ENCODE peak calls at places on chromosomes 11 and 22, in six cellular contexts. One of them, this sample, is unnamed.

GRCh38 chr22:44671742-44672141 is 30.3 kb upstream of the PRR5 start:
- DNase-seq in left colon: no peak
- DNase-seq in CD8-positive, alpha-beta memory T cell: no peak
- DNase-seq in iris pigment epithelial cell: peak
- DNase-seq in left kidney: no peak
- DNase-seq in substantia nigra: no peak
- DNase-seq in this sample: no peak

GRCh38 chr11:10659339-10660216 is 34.0 kb downstream of the IRAG1 start:
- DNase-seq in CD8-positive, alpha-beta memory T cell: no peak
- DNase-seq in iris pigment epithelial cell: peak
- DNase-seq in left colon: peak
- DNase-seq in left kidney: peak
- DNase-seq in substantia nigra: no peak
- DNase-seq in this sample: no peak

GRCh38 chr11:115701284-115701875 is 197.2 kb upstream of the CADM1 start:
- DNase-seq in iris pigment epithelial cell: no peak
- DNase-seq in substantia nigra: no peak
- DNase-seq in left kidney: peak
- DNase-seq in CD8-positive, alpha-beta memory T cell: no peak
- DNase-seq in left colon: no peak
- DNase-seq in this sample: no peak

GRCh38 chr22:26548984-26549383 is 36.7 kb upstream of the TFIP11 start:
- DNase-seq in substantia nigra: no peak
- DNase-seq in left colon: no peak
- DNase-seq in iris pigment epithelial cell: no peak
- DNase-seq in CD8-positive, alpha-beta memory T cell: no peak
- DNase-seq in left kidney: no peak
- DNase-seq in this sample: no peak

GRCh38 chr11:61460474-61460881 is 30.6 kb downstream of the SDHAF2 start:
- DNase-seq in left kidney: no peak
- DNase-seq in left colon: peak
- DNase-seq in iris pigment epithelial cell: no peak
- DNase-seq in CD8-positive, alpha-beta memory T cell: no peak
- DNase-seq in substantia nigra: no peak
- DNase-seq in this sample: peak

GRCh38 chr11:61542024-61542461 is 33.5 kb downstream of the LRRC10B start:
- DNase-seq in iris pigment epithelial cell: no peak
- DNase-seq in left colon: no peak
- DNase-seq in substantia nigra: no peak
- DNase-seq in CD8-positive, alpha-beta memory T cell: no peak
- DNase-seq in left kidney: no peak
- DNase-seq in this sample: no peak

GRCh38 chr11:85718991-85719807 is 33.2 kb upstream of the CCDC89 start:
- DNase-seq in left colon: no peak
- DNase-seq in left kidney: peak
- DNase-seq in substantia nigra: peak
- DNase-seq in iris pigment epithelial cell: peak
- DNase-seq in CD8-positive, alpha-beta memory T cell: no peak
- DNase-seq in this sample: peak

GRCh38 chr11:118956847-118957469 is 860 bp downstream of the UPK2 start:
- DNase-seq in left colon: no peak
- DNase-seq in left kidney: no peak
- DNase-seq in iris pigment epithelial cell: no peak
- DNase-seq in substantia nigra: no peak
- DNase-seq in CD8-positive, alpha-beta memory T cell: no peak
- DNase-seq in this sample: no peak

GRCh38 chr22:17970205-17970708 is 54.1 kb downstream of the MICAL3 start:
- DNase-seq in CD8-positive, alpha-beta memory T cell: no peak
- DNase-seq in left kidney: peak
- DNase-seq in iris pigment epithelial cell: peak
- DNase-seq in left colon: no peak
- DNase-seq in substantia nigra: no peak
- DNase-seq in this sample: no peak

GRCh38 chr11:48154162-48154561 is 62.4 kb upstream of the OR4B1 start:
- DNase-seq in iris pigment epithelial cell: peak
- DNase-seq in CD8-positive, alpha-beta memory T cell: no peak
- DNase-seq in substantia nigra: no peak
- DNase-seq in left kidney: no peak
- DNase-seq in left colon: no peak
- DNase-seq in this sample: no peak

GRCh38 chr22:26846645-26847044 is 189.3 kb downstream of the MIAT start:
- DNase-seq in left colon: no peak
- DNase-seq in iris pigment epithelial cell: peak
- DNase-seq in left kidney: no peak
- DNase-seq in substantia nigra: no peak
- DNase-seq in CD8-positive, alpha-beta memory T cell: no peak
- DNase-seq in this sample: no peak

GRCh38 chr22:31130873-31131272 is 8.1 kb downstream of the INPP5J start:
- DNase-seq in substantia nigra: no peak
- DNase-seq in CD8-positive, alpha-beta memory T cell: no peak
- DNase-seq in left colon: no peak
- DNase-seq in iris pigment epithelial cell: no peak
- DNase-seq in left kidney: no peak
- DNase-seq in this sample: no peak

GRCh38 chr11:36447947-36448346 is 62.1 kb downstream of the TRAF6 start:
- DNase-seq in iris pigment epithelial cell: no peak
- DNase-seq in left kidney: no peak
- DNase-seq in left colon: no peak
- DNase-seq in substantia nigra: no peak
- DNase-seq in CD8-positive, alpha-beta memory T cell: no peak
- DNase-seq in this sample: no peak

GRCh38 chr11:72584293-72584921 is 89.8 kb downstream of the PDE2A start:
- DNase-seq in iris pigment epithelial cell: peak
- DNase-seq in substantia nigra: no peak
- DNase-seq in CD8-positive, alpha-beta memory T cell: peak
- DNase-seq in left kidney: peak
- DNase-seq in left colon: peak
- DNase-seq in this sample: peak

GRCh38 chr11:34583818-34584217 is 37.1 kb upstream of the EHF start:
- DNase-seq in CD8-positive, alpha-beta memory T cell: no peak
- DNase-seq in iris pigment epithelial cell: no peak
- DNase-seq in substantia nigra: no peak
- DNase-seq in left colon: no peak
- DNase-seq in left kidney: no peak
- DNase-seq in this sample: no peak

GRCh38 chr11:128324531-128325141 is 262.7 kb downstream of the ETS1 start:
- DNase-seq in left colon: no peak
- DNase-seq in iris pigment epithelial cell: no peak
- DNase-seq in left kidney: no peak
- DNase-seq in CD8-positive, alpha-beta memory T cell: peak
- DNase-seq in substantia nigra: no peak
- DNase-seq in this sample: no peak

GRCh38 chr11:79896258-79896657 is 455.4 kb upstream of the TENM4 start:
- DNase-seq in CD8-positive, alpha-beta memory T cell: no peak
- DNase-seq in left colon: no peak
- DNase-seq in left kidney: no peak
- DNase-seq in iris pigment epithelial cell: no peak
- DNase-seq in substantia nigra: no peak
- DNase-seq in this sample: no peak

GRCh38 chr22:49515486-49515885 is 312.2 kb downstream of the BRD1 start:
- DNase-seq in substantia nigra: no peak
- DNase-seq in CD8-positive, alpha-beta memory T cell: no peak
- DNase-seq in iris pigment epithelial cell: peak
- DNase-seq in left colon: no peak
- DNase-seq in left kidney: no peak
- DNase-seq in this sample: no peak

GRCh38 chr11:8015753-8016239 is 28.7 kb downstream of the EIF3F start:
- DNase-seq in left colon: no peak
- DNase-seq in iris pigment epithelial cell: no peak
- DNase-seq in left kidney: no peak
- DNase-seq in CD8-positive, alpha-beta memory T cell: no peak
- DNase-seq in substantia nigra: no peak
- DNase-seq in this sample: no peak

GRCh38 chr11:86117706-86118050 is 48.8 kb upstream of the PICALM start:
- DNase-seq in left colon: no peak
- DNase-seq in CD8-positive, alpha-beta memory T cell: no peak
- DNase-seq in substantia nigra: no peak
- DNase-seq in iris pigment epithelial cell: no peak
- DNase-seq in left kidney: no peak
- DNase-seq in this sample: no peak

GRCh38 chr11:63858628-63859550 is 20.0 kb downstream of the MARK2 start:
- DNase-seq in left colon: no peak
- DNase-seq in iris pigment epithelial cell: peak
- DNase-seq in left kidney: no peak
- DNase-seq in substantia nigra: no peak
- DNase-seq in CD8-positive, alpha-beta memory T cell: no peak
- DNase-seq in this sample: no peak

GRCh38 chr11:96178014-96178745 is 164.8 kb downstream of the MAML2 start:
- DNase-seq in iris pigment epithelial cell: no peak
- DNase-seq in CD8-positive, alpha-beta memory T cell: no peak
- DNase-seq in left colon: no peak
- DNase-seq in left kidney: peak
- DNase-seq in substantia nigra: no peak
- DNase-seq in this sample: no peak

GRCh38 chr22:33828302-33828701 is 92.0 kb downstream of the LARGE1 start:
- DNase-seq in CD8-positive, alpha-beta memory T cell: no peak
- DNase-seq in left colon: no peak
- DNase-seq in substantia nigra: no peak
- DNase-seq in left kidney: no peak
- DNase-seq in iris pigment epithelial cell: no peak
- DNase-seq in this sample: no peak

GRCh38 chr11:34478845-34479663 is 34.5 kb downstream of the ELF5 start:
- DNase-seq in left colon: no peak
- DNase-seq in iris pigment epithelial cell: no peak
- DNase-seq in CD8-positive, alpha-beta memory T cell: no peak
- DNase-seq in substantia nigra: no peak
- DNase-seq in left kidney: no peak
- DNase-seq in this sample: no peak

GRCh38 chr22:21876486-21877176 is 9.2 kb upstream of the MAPK1 start:
- DNase-seq in left colon: no peak
- DNase-seq in substantia nigra: no peak
- DNase-seq in CD8-positive, alpha-beta memory T cell: no peak
- DNase-seq in left kidney: no peak
- DNase-seq in iris pigment epithelial cell: peak
- DNase-seq in this sample: no peak

GRCh38 chr11:128904303-128904871 is 13.2 kb downstream of the KCNJ5 start:
- DNase-seq in left colon: no peak
- DNase-seq in substantia nigra: no peak
- DNase-seq in iris pigment epithelial cell: no peak
- DNase-seq in left kidney: no peak
- DNase-seq in CD8-positive, alpha-beta memory T cell: no peak
- DNase-seq in this sample: no peak

GRCh38 chr22:38144025-38144405 is 33.5 kb upstream of the BAIAP2L2 start:
- DNase-seq in left colon: no peak
- DNase-seq in substantia nigra: no peak
- DNase-seq in CD8-positive, alpha-beta memory T cell: no peak
- DNase-seq in left kidney: no peak
- DNase-seq in iris pigment epithelial cell: no peak
- DNase-seq in this sample: no peak

GRCh38 chr22:46142548-46143490 is 7.5 kb upstream of the PPARA start:
- DNase-seq in left colon: no peak
- DNase-seq in iris pigment epithelial cell: no peak
- DNase-seq in CD8-positive, alpha-beta memory T cell: no peak
- DNase-seq in substantia nigra: no peak
- DNase-seq in left kidney: no peak
- DNase-seq in this sample: peak

GRCh38 chr22:36245805-36246356 is 6.6 kb upstream of the APOL2 start:
- DNase-seq in iris pigment epithelial cell: no peak
- DNase-seq in CD8-positive, alpha-beta memory T cell: no peak
- DNase-seq in left colon: no peak
- DNase-seq in left kidney: no peak
- DNase-seq in substantia nigra: no peak
- DNase-seq in this sample: no peak

GRCh38 chr11:61273151-61274078 is 21.7 kb downstream of the VWCE start:
- DNase-seq in iris pigment epithelial cell: no peak
- DNase-seq in left colon: no peak
- DNase-seq in left kidney: no peak
- DNase-seq in substantia nigra: no peak
- DNase-seq in CD8-positive, alpha-beta memory T cell: no peak
- DNase-seq in this sample: no peak

GRCh38 chr22:50284479-50284878 is 14.3 kb upstream of the MAPK11 start:
- DNase-seq in substantia nigra: no peak
- DNase-seq in iris pigment epithelial cell: no peak
- DNase-seq in left colon: no peak
- DNase-seq in CD8-positive, alpha-beta memory T cell: no peak
- DNase-seq in left kidney: no peak
- DNase-seq in this sample: no peak

GRCh38 chr11:3105791-3106735 is 48.8 kb upstream of the CARS1 start:
- DNase-seq in CD8-positive, alpha-beta memory T cell: no peak
- DNase-seq in left kidney: no peak
- DNase-seq in iris pigment epithelial cell: no peak
- DNase-seq in substantia nigra: no peak
- DNase-seq in left colon: no peak
- DNase-seq in this sample: no peak

GRCh38 chr11:78299000-78299712 is 110.4 kb downstream of the USP35 start:
- DNase-seq in left kidney: no peak
- DNase-seq in iris pigment epithelial cell: no peak
- DNase-seq in CD8-positive, alpha-beta memory T cell: no peak
- DNase-seq in left colon: no peak
- DNase-seq in substantia nigra: no peak
- DNase-seq in this sample: no peak

GRCh38 chr22:32752868-32753520 is 48.5 kb upstream of the TIMP3 start:
- DNase-seq in left colon: no peak
- DNase-seq in iris pigment epithelial cell: peak
- DNase-seq in left kidney: no peak
- DNase-seq in substantia nigra: no peak
- DNase-seq in CD8-positive, alpha-beta memory T cell: no peak
- DNase-seq in this sample: peak